ENCODE peak calls at places on chromosomes 7 and 10, in six cellular contexts. N is transverse colon, U is body of pancreas, E is tibial nerve, O is IMR-90, I is breast epithelium. A is an unnamed sample.
A peak's percentile ranks its signal among the peaks of the same experiment; 100 is the strongest.

GRCh38 chr10:91163709-91164474 is 56.6 kb upstream of the PCGF5 start:
- DNase-seq in U (peak; percentile 83), E (peak; percentile 55), N (peak; percentile 79), I (peak; percentile 74), O (peak; percentile 93), A (peak; percentile 47)

GRCh38 chr7:73526892-73527821 is 5.1 kb upstream of the BAZ1B start:
- DNase-seq in O (no peak), N (no peak), I (no peak), U (no peak), E (no peak), A (no peak)

GRCh38 chr7:26279405-26279804 is 12.3 kb upstream of the SNX10 start:
- DNase-seq in O (no peak), U (no peak), E (no peak), I (no peak), N (no peak), A (no peak)

GRCh38 chr7:28169166-28169713 is 11.4 kb downstream of the JAZF1 start:
- DNase-seq in N (no peak), E (no peak), U (no peak), I (no peak), O (peak; percentile 73), A (no peak)

GRCh38 chr7:104584620-104585019 is 256.2 kb downstream of the LHFPL3 start:
- DNase-seq in O (no peak), I (no peak), N (no peak), E (no peak), U (no peak), A (no peak)

GRCh38 chr7:131057015-131057518 is 270.6 kb upstream of the MKLN1 start:
- DNase-seq in I (no peak), O (peak; percentile 86), U (peak; percentile 39), E (peak; percentile 49), N (no peak), A (no peak)

GRCh38 chr10:84763965-84764364 is 435.6 kb downstream of the CCSER2 start:
- DNase-seq in I (no peak), U (no peak), O (no peak), E (no peak), N (no peak), A (no peak)

GRCh38 chr10:46297406-46298204 is 10.8 kb downstream of the ANTXRL start:
- DNase-seq in N (peak; percentile 3), I (peak; percentile 27), O (no peak), U (no peak), E (no peak), A (no peak)

GRCh38 chr10:44180321-44181154 is 204.4 kb downstream of the CXCL12 start:
- DNase-seq in O (peak; percentile 95), E (peak; percentile 83), I (no peak), U (no peak), N (no peak), A (peak; percentile 44)

GRCh38 chr7:39091774-39092173 is 114.1 kb downstream of the POU6F2 start:
- DNase-seq in I (no peak), N (no peak), U (no peak), E (no peak), O (no peak), A (no peak)

GRCh38 chr7:100680589-100681271 is 7.2 kb downstream of the GNB2 start:
- DNase-seq in E (no peak), U (peak; percentile 12), N (peak; percentile 11), I (no peak), O (no peak), A (no peak)

GRCh38 chr7:4794591-4795350 is 19.3 kb downstream of the AP5Z1 start:
- DNase-seq in I (no peak), N (no peak), E (no peak), U (no peak), O (no peak), A (no peak)

GRCh38 chr10:122986340-122986739 is 6.1 kb downstream of the PSTK start:
- DNase-seq in N (no peak), O (peak; percentile 9), E (no peak), I (no peak), U (no peak), A (no peak)

GRCh38 chr10:99845837-99846382 is 63.5 kb downstream of the ABCC2 start:
- DNase-seq in O (peak; percentile 94), N (peak; percentile 79), I (peak; percentile 64), E (peak; percentile 94), U (peak; percentile 85), A (peak; percentile 52)

GRCh38 chr10:15175587-15175986 is 7.1 kb upstream of the NMT2 start:
- DNase-seq in N (no peak), I (no peak), O (no peak), E (no peak), U (no peak), A (no peak)

GRCh38 chr10:88883443-88883799 is 3.4 kb downstream of the STAMBPL1 start:
- DNase-seq in U (no peak), N (no peak), E (no peak), I (no peak), O (no peak), A (no peak)

GRCh38 chr10:21364196-21365114 is 161.0 kb downstream of the SKIDA1 start:
- DNase-seq in N (peak; percentile 12), I (no peak), U (no peak), E (no peak), O (peak; percentile 74), A (no peak)

GRCh38 chr10:126927799-126928198 is 22.6 kb downstream of the DOCK1 start:
- DNase-seq in N (no peak), O (no peak), U (no peak), E (no peak), I (no peak), A (no peak)

GRCh38 chr10:132644544-132645530 is 107.2 kb downstream of the INPP5A start:
- DNase-seq in N (no peak), O (no peak), I (peak; percentile 47), U (peak; percentile 11), E (no peak), A (no peak)

GRCh38 chr7:99309141-99309540 is 16.6 kb upstream of the ARPC1A start:
- DNase-seq in I (no peak), O (no peak), N (no peak), U (no peak), E (no peak), A (no peak)

GRCh38 chr7:150737265-150738055 is at the start of gene GIMAP5:
- DNase-seq in U (no peak), E (no peak), O (no peak), I (no peak), N (no peak), A (no peak)

GRCh38 chr7:131244259-131244852 is 83.3 kb upstream of the MKLN1 start:
- DNase-seq in U (no peak), I (no peak), O (peak; percentile 97), E (peak; percentile 44), N (peak; percentile 17), A (peak; percentile 70)

GRCh38 chr10:79463578-79464496 is 18.4 kb upstream of the ZCCHC24 start:
- DNase-seq in N (no peak), U (peak; percentile 24), I (no peak), E (no peak), O (no peak), A (peak; percentile 77)

GRCh38 chr10:87613766-87614165 is 45.9 kb upstream of the PAPSS2 start:
- DNase-seq in U (no peak), O (peak; percentile 36), I (no peak), E (no peak), N (no peak), A (no peak)

GRCh38 chr7:37382546-37383088 is 66.0 kb downstream of the ELMO1 start:
- DNase-seq in I (no peak), E (no peak), U (no peak), N (no peak), O (no peak), A (no peak)

GRCh38 chr7:26724795-26725194 is 139.6 kb downstream of the SKAP2 start:
- DNase-seq in N (no peak), I (no peak), U (no peak), O (peak; percentile 43), E (no peak), A (no peak)

GRCh38 chr10:109978481-109978880 is 29.3 kb upstream of the ADD3 start:
- DNase-seq in U (peak; percentile 39), E (peak; percentile 79), N (peak; percentile 76), O (peak; percentile 57), I (no peak), A (no peak)

GRCh38 chr7:151424799-151425198 is 15.0 kb upstream of the WDR86 start:
- DNase-seq in E (no peak), O (peak; percentile 52), I (no peak), N (no peak), U (no peak), A (peak; percentile 2)

GRCh38 chr10:25061711-25062455 is 45.5 kb downstream of the THNSL1 start:
- DNase-seq in U (no peak), E (no peak), N (no peak), I (no peak), O (peak; percentile 20), A (no peak)

GRCh38 chr10:52007091-52007490 is 307.0 kb upstream of the DKK1 start:
- DNase-seq in E (no peak), N (no peak), O (no peak), I (no peak), U (no peak), A (no peak)

GRCh38 chr10:129161184-129161583 is 305.9 kb upstream of the MGMT start:
- DNase-seq in I (no peak), E (no peak), U (no peak), O (peak; percentile 5), N (no peak), A (no peak)

DNA sequence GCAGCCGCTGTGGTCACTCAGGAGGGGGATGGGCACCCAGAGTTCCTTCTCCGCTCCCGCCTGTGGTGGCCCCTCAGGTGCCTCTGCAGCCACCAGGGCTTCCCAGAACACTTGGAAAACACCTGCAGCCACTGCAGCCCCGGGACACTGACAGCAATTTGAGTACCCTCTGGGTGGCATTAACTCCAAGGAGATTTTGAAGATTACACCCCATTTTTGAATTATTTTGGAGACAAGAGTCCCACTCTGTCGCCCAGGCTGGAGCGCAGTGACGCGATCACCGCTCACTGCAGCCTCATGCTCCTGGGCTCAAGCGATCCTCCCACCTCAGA is 32.2 kb downstream of the IL15RA start:
- DNase-seq in I (no peak), O (no peak), E (no peak), N (no peak), U (no peak), A (no peak)
- TF ChIP-seq POLR2A in I (no peak), O (no peak), E (no peak), N (no peak), U (no peak), A (no peak)

GRCh38 chr7:20173828-20174227 is 43.4 kb downstream of the MACC1 start:
- DNase-seq in I (no peak), E (no peak), U (no peak), N (no peak), O (no peak), A (no peak)

GRCh38 chr7:20176552-20177242 is 40.5 kb downstream of the MACC1 start:
- DNase-seq in O (no peak), U (no peak), E (no peak), N (no peak), I (no peak), A (no peak)

GRCh38 chr7:20170626-20171025 is 46.6 kb downstream of the MACC1 start:
- DNase-seq in E (no peak), I (no peak), N (no peak), O (peak; percentile 14), U (no peak), A (no peak)

GRCh38 chr7:20172736-20173334 is 44.3 kb downstream of the MACC1 start:
- DNase-seq in I (no peak), E (peak; percentile 60), U (peak; percentile 35), O (peak; percentile 40), N (peak; percentile 62), A (no peak)
- TF ChIP-seq CTCF in I (no peak), E (no peak), U (peak; percentile 26), O (peak; percentile 37), N (peak; percentile 50), A (peak; percentile 31)

GRCh38 chr10:125133706-125134482 is 26.5 kb downstream of the CTBP2 start:
- DNase-seq in E (no peak), N (no peak), O (no peak), U (no peak), I (peak; percentile 30), A (no peak)
- H3K4me1 ChIP-seq in E (no peaks in the 10 kb centered on the region), N (peaks cover 26% of the 10 kb centered on the region), O (peaks cover 6% of the 10 kb centered on the region), U (peaks cover 65% of the 10 kb centered on the region), I (peaks cover 3% of the 10 kb centered on the region), A (peaks cover 83% of the 10 kb centered on the region)

GRCh38 chr10:27155073-27155754 is at the start of gene MASTL:
- DNase-seq in E (peak; percentile 89), O (peak; percentile 95), I (peak; percentile 90), U (peak; percentile 92), N (peak; percentile 93), A (peak; percentile 79)
- TF ChIP-seq POLR2A in E (peak; percentile 90), O (peak; percentile 96), I (peak; percentile 87), U (peak; percentile 87), N (peak; percentile 97), A (peak; percentile 92)

A was measured in gastrocnemius medialis.